ENCODE peak calls at places on chromosome 16, in four cellular contexts. O, S, V and T are unnamed samples. For H3K27me3, the result is how much of the 10 kb centered on the place peaks cover.

GRCh38 chr16:84044108-84044488 is 1.5 kb upstream of the SLC38A8 start:
- DNase-seq in O (no peak), S (peak), V (peak), T (no peak)

GRCh38 chr16:8958344-8958808 is 5.3 kb downstream of the USP7 start:
- DNase-seq in O (peak), S (no peak), V (peak), T (no peak)

GRCh38 chr16:47143677-47144558 is at the start of gene NETO2:
- DNase-seq in S (no peak), V (peak), O (peak), T (peak)

GRCh38 chr16:4663756-4664465 is 29.5 kb upstream of the NUDT16L1 start:
- DNase-seq in O (peak), S (no peak), V (no peak), T (no peak)

GRCh38 chr16:64089697-64090096 is 1032.2 kb downstream of the CDH11 start:
- DNase-seq in V (no peak), S (no peak), O (no peak), T (no peak)

GRCh38 chr16:31215287-31216115 is 1.4 kb downstream of the PYDC1 start:
- DNase-seq in V (peak), S (peak), O (peak), T (peak)

GRCh38 chr16:54281535-54282201 is 4.9 kb downstream of the IRX3 start:
- DNase-seq in V (no peak), O (peak), S (no peak), T (no peak)

GRCh38 chr16:68355447-68356248 is 44.8 kb downstream of the PRMT7 start:
- DNase-seq in V (no peak), O (no peak), S (no peak), T (no peak)

GRCh38 chr16:52631711-52632110 is 84.8 kb upstream of the TOX3 start:
- DNase-seq in V (no peak), O (no peak), S (no peak), T (no peak)

GRCh38 chr16:25827709-25828108 is 135.9 kb downstream of the HS3ST4 start:
- DNase-seq in V (no peak), S (no peak), O (no peak), T (no peak)

GRCh38 chr16:5001571-5001970 is 32.2 kb downstream of the NAGPA start:
- DNase-seq in O (no peak), S (no peak), V (no peak), T (no peak)

GRCh38 chr16:22685162-22685830 is 128.7 kb upstream of the HS3ST2 start:
- DNase-seq in O (peak), V (no peak), S (no peak), T (peak)

GRCh38 chr16:48158296-48158695 is 2.5 kb upstream of the ABCC12 start:
- DNase-seq in S (peak), V (no peak), O (no peak), T (no peak)

GRCh38 chr16:25031441-25032307 is 16.5 kb upstream of the ARHGAP17 start:
- DNase-seq in S (peak), O (peak), V (peak), T (peak)

GRCh38 chr16:22764662-22765302 is 49.2 kb upstream of the HS3ST2 start:
- DNase-seq in S (no peak), O (no peak), V (no peak), T (no peak)

GRCh38 chr16:77657016-77657415 is 65.3 kb upstream of the NUDT7 start:
- DNase-seq in V (peak), S (peak), O (no peak), T (no peak)

GRCh38 chr16:56203052-56203451 is 11.8 kb downstream of the GNAO1 start:
- DNase-seq in O (peak), S (peak), V (peak), T (no peak)

GRCh38 chr16:82631701-82632685 is 5.2 kb downstream of the CDH13 start:
- DNase-seq in S (no peak), V (peak), O (no peak), T (no peak)

GRCh38 chr16:11989238-11990160 is 13.0 kb downstream of the SNX29 start:
- DNase-seq in O (no peak), V (no peak), S (no peak), T (no peak)

GRCh38 chr16:30184430-30185140 is 1.2 kb downstream of the CORO1A start:
- DNase-seq in V (peak), S (no peak), O (peak), T (no peak)

GRCh38 chr16:88770459-88771293 is 14.3 kb downstream of the PIEZO1 start:
- DNase-seq in O (peak), S (peak), V (peak), T (peak)

GRCh38 chr16:23959069-23959800 is 123.5 kb downstream of the PRKCB start:
- DNase-seq in O (no peak), V (no peak), S (no peak), T (no peak)

GRCh38 chr16:35629001-35629400 is 2169.6 kb downstream of the TP53TG3F start:
- DNase-seq in S (no peak), O (no peak), V (no peak), T (no peak)

GRCh38 chr16:87641721-87642120 is 39.4 kb downstream of the JPH3 start:
- DNase-seq in V (no peak), S (no peak), O (no peak), T (no peak)

GRCh38 chr16:53827741-53828140 is 123.8 kb downstream of the FTO start:
- DNase-seq in S (no peak), O (no peak), V (no peak), T (no peak)

GRCh38 chr16:11682655-11683096 is 14.4 kb downstream of the SNN start:
- DNase-seq in V (no peak), O (no peak), S (no peak), T (no peak)

GRCh38 chr16:89615176-89615575 is 1.7 kb downstream of the DPEP1 start:
- DNase-seq in V (no peak), S (no peak), O (no peak), T (no peak)

GRCh38 chr16:48426244-48427135 is 41.3 kb upstream of the SIAH1 start:
- DNase-seq in V (no peak), S (no peak), O (no peak), T (no peak)

GRCh38 chr16:27401768-27402568 is at the start of gene IL21R:
- DNase-seq in S (no peak), V (no peak), O (peak), T (no peak)

GRCh38 chr16:27399969-27400368 is 2.0 kb upstream of the IL21R start:
- DNase-seq in V (no peak), S (no peak), O (no peak), T (no peak)

GRCh38 chr16:27400751-27401620 is 988 bp upstream of the IL21R start:
- DNase-seq in O (no peak), S (no peak), V (no peak), T (no peak)

GRCh38 chr16:27402569-27402963 is 592 bp downstream of the IL21R start:
- DNase-seq in O (no peak), V (no peak), S (no peak), T (no peak)

GRCh38 chr16:27398894-27399853 is 2.8 kb upstream of the IL21R start:
- DNase-seq in V (no peak), S (no peak), O (no peak), T (no peak)
- TF ChIP-seq POLR2AphosphoS5 in V (no peak), S (no peak), O (no peak), T (no peak)

GRCh38 chr16:67157892-67158635 is 1.6 kb downstream of the TRADD start:
- DNase-seq in V (no peak), S (no peak), O (no peak), T (no peak)

GRCh38 chr16:67156146-67156844 is 3.4 kb downstream of the TRADD start:
- DNase-seq in V (no peak), O (no peak), S (no peak), T (no peak)

GRCh38 chr16:67157106-67157748 is 2.5 kb downstream of the TRADD start:
- DNase-seq in S (no peak), O (no peak), V (no peak), T (no peak)

GRCh38 chr16:67154578-67155304 is 3.9 kb upstream of the B3GNT9 start:
- DNase-seq in V (no peak), S (no peak), O (no peak), T (no peak)

GRCh38 chr16:67155305-67156145 is 4.2 kb downstream of the TRADD start:
- DNase-seq in O (peak), V (peak), S (no peak), T (peak)
- H3K27me3 ChIP-seq in O (under half), V (under half), S (under half), T (under half)

DNA sequence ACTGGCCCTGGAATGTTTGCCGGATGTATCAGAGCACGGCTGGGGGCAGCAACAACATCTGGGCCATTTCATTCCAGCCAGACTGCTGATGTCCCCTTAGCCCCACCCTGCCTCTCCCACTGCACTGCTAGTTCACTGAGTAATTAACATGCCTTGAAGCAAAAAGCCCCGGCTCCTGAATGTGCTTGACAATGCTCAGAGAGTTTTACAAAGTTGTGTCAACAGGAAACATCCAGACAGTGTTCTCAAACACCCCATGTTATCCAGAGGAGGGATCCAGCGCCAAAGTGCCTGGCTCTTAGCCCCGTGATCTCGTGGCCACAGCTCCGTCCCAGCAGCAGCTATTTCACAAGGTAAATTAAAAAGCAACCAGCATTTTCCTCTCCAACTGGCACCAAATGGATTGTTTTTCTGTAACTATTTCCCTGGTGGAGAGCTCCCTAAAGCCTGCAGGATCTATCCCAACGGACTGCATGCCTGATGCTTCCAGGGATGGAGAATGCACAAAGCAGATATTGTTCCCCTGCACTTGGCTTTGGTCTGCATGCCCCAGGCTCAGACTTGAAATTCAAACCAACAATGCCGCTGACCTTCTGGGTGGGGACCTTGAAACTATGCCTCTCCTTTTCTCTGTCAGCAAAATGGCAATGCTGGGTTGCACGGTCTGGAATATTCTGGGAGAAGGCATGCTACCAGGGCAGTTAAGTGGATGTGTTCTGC is 115.6 kb upstream of the CDH5 start:
- DNase-seq in S (no peak), V (no peak), O (peak), T (peak)
- TF ChIP-seq POLR2AphosphoS5 in S (no peak), V (no peak), O (no peak), T (peak)

DNA sequence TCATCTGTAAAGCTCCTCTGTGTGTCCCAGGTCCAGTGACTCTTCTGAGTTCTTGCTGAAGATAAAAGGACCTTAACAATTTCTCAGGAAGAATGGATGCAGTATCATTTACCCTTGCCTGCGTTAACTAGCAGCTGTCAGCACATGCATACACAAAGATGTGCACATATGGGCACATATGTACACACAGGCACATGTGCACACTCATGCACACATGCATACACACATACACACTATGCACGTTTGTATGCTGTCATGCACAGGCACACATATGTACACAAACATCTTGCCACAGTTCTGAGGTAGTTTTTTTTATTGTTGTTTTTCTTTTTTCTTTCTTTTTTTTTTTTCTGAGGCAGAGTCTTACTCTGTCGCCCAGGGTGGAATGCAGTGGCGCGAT is 24.9 kb downstream of the GP2 start:
- DNase-seq in V (no peak), S (no peak), O (no peak), T (no peak)
- H3K27me3 ChIP-seq in V (under half), S (under half), O (under half), T (under half)

GRCh38 chr16:17469742-17470001 is 1.1 kb downstream of the XYLT1 start:
- DNase-seq in O (no peak), S (no peak), V (no peak), T (no peak)

GRCh38 chr16:17469011-17469741 is 1.6 kb downstream of the XYLT1 start:
- DNase-seq in O (peak), V (no peak), S (no peak), T (no peak)

GRCh38 chr16:17471745-17472075 is 950 bp upstream of the XYLT1 start:
- DNase-seq in S (no peak), O (no peak), V (no peak), T (no peak)

GRCh38 chr16:17470002-17470870 is 524 bp downstream of the XYLT1 start:
- DNase-seq in V (no peak), O (peak), S (no peak), T (no peak)

DNA sequence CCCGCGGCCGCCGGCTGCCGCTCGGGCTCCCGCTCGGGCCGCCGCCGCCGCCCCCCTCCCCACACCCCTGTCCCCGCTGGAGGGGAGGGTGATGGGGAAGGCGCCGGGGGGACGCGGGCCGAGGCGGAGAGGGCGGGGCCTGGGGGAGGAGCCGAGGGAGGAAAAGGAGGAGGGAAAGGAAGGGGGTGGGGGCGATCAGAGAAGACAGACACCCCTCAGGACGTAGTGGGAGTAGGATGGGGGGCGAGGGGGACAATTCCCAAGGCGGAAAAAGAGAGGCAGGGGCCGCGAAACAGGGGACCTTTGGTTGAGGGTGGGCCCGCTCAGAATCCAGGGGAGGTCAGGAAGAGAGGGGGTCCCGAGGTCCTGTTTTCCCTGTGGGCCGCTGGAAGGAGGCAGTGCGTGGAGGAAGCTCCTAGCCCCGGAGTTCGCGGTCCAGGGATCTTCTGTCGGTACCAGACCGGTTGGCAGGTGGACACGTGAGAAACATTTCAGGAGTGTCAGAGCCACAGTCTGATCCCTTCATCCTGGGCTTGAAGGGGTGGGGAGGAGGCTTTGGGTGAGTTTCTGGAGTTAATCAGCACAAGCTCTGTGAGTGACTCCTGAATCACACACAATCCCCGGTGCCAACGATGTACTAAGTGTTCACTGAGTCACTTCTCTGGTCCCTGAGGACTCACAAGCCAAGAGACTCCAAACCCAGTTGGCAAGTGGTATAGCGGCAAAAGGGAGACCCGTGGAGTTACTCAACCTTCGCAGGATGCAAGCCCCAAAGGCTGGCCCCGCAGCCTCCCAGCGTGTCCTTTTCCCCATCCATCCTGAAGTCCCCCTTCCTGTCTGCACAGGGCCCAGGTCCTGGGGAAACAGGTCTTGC is at the start of gene XYLT1:
- DNase-seq in V (peak), O (peak), S (no peak), T (peak)
- TF ChIP-seq POLR2AphosphoS5 in V (no peak), O (no peak), S (no peak), T (no peak)

DNA sequence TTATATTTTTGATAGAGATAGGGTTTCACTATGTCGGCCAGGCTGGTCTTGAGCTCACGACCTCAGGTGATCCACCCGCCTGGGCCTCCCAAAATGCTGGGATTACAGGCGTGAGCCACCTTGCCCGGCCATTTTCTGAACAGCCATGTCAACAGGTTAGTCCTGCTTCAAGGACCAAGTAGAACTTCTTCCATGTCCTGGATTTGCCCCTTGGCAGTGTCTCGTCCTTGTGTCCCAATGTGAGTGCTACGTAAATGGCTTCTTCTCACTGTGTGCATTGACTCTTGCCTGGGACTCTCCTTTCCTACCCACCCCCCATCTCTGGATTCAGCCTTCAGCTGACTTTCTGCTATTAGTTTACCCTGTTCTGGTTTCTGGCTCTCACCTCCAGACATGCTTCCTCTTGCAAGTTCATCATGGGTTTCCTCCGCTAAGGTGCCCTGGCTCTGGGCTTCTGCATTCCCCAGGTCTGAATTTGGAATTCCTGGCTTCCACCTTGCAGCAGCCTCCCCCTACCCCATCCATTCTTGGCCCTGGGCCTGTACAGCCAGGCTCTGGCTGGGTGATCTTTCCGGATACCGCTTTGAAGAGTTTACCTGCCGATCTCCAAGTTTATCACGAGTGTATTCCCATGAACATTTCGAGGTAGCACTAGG is 14.0 kb upstream of the IRF8 start:
- DNase-seq in O (no peak), S (no peak), V (no peak), T (no peak)
- H3K27me3 ChIP-seq in O (under half), S (half or more), V (under half), T (under half)

DNA sequence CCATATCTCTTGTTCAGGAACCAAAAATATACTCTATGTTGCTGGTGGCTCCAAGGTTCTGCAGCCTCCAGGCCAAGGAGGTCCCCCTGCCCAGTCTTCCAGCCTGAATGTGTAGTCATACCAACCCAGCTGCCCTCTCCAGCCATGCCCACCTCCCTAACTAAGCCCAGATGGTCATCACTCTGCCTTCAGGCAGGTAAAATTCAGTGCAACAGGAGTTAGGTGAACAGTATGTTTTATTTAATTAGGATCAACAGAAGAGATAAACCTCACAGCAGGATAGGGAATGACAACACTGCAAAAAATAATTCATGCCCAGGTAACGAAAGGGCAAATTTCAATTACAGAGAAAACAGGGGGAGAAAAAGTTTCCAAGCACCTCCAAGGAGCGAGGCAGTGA is 9.1 kb downstream of the ZNF423 start:
- DNase-seq in S (no peak), O (no peak), V (no peak), T (no peak)
- TF ChIP-seq POLR2AphosphoS5 in S (no peak), O (no peak), V (no peak), T (no peak)